ENCODE peak calls at places on chromosomes 6 and 20, in four cellular contexts. X is HepG2, B is K562, N is GM12878. L is an unnamed sample.

GRCh38 chr20:20710847-20711315 is 1.6 kb downstream of the RALGAPA2 start:
- DNase-seq in X (peak; percentile 90), B (peak; percentile 23), N (no peak), L (no peak)

GRCh38 chr6:33599413-33599911 is 19.4 kb upstream of the BAK1 start:
- DNase-seq in B (no peak), X (no peak), N (no peak), L (no peak)

GRCh38 chr20:17651761-17652388 is 30.2 kb downstream of the RRBP1 start:
- DNase-seq in B (no peak), N (no peak), X (no peak), L (no peak)

GRCh38 chr6:140174509-140174908 is 800.1 kb upstream of the CITED2 start:
- DNase-seq in B (no peak), N (no peak), X (no peak), L (no peak)

GRCh38 chr20:34647737-34648136 is 29.2 kb downstream of the PIGU start:
- DNase-seq in N (no peak), X (peak; percentile 60), B (no peak), L (no peak)

GRCh38 chr6:96783307-96783706 is 54.0 kb downstream of the GPR63 start:
- DNase-seq in B (no peak), N (no peak), X (no peak), L (no peak)

GRCh38 chr20:53081916-53082863 is 110.0 kb downstream of the TSHZ2 start:
- DNase-seq in N (no peak), X (peak; percentile 95), B (no peak), L (no peak)

GRCh38 chr6:43744931-43745727 is 24.9 kb upstream of the VEGFA start:
- DNase-seq in X (no peak), B (no peak), N (no peak), L (no peak)

GRCh38 chr6:53464942-53465460 is 79.9 kb downstream of the GCLC start:
- DNase-seq in B (no peak), N (no peak), X (no peak), L (no peak)

GRCh38 chr20:36270744-36271638 is 34.7 kb downstream of the AAR2 start:
- DNase-seq in N (no peak), B (no peak), X (peak; percentile 83), L (peak; percentile 45)

GRCh38 chr20:4246428-4246827 is 231.1 kb upstream of the RNF24 start:
- DNase-seq in B (no peak), N (no peak), X (no peak), L (no peak)
- TF ChIP-seq POLR2AphosphoS5 in B (no peak), N (no peak), X (no peak), L (no peak)

GRCh38 chr6:6971369-6971768 is 136.4 kb upstream of the RREB1 start:
- DNase-seq in B (peak; percentile 44), N (no peak), X (no peak), L (no peak)
- TF ChIP-seq REST in B (no peak), N (no peak), X (no peak), L (no peak)

GRCh38 chr20:31922588-31922987 is 29.3 kb downstream of the PDRG1 start:
- DNase-seq in B (no peak), X (no peak), N (no peak), L (no peak)

GRCh38 chr20:31922181-31922580 is 29.7 kb downstream of the PDRG1 start:
- DNase-seq in X (no peak), B (no peak), N (no peak), L (no peak)

GRCh38 chr20:31918471-31919105 is 33.3 kb downstream of the PDRG1 start:
- DNase-seq in X (no peak), N (no peak), B (no peak), L (no peak)

GRCh38 chr20:31919756-31920155 is 32.1 kb downstream of the PDRG1 start:
- DNase-seq in N (no peak), X (no peak), B (no peak), L (no peak)

GRCh38 chr20:31920275-31920855 is 31.5 kb downstream of the PDRG1 start:
- DNase-seq in B (no peak), X (no peak), N (no peak), L (peak; percentile 32)
- TF ChIP-seq JUNB in B (no peak), X (no peak), N (no peak), L (no peak)

GRCh38 chr6:75481936-75482593 is 11.5 kb downstream of the FILIP1 start:
- DNase-seq in B (no peak), X (no peak), N (no peak), L (no peak)
- TF ChIP-seq POLR2AphosphoS5 in B (no peak), X (no peak), N (no peak), L (no peak)

GRCh38 chr6:85643530-85644373 is 1.1 kb upstream of the SYNCRIP start:
- DNase-seq in X (peak; percentile 85), N (peak; percentile 89), B (peak; percentile 88), L (peak; percentile 88)
- TF ChIP-seq REST in X (no peak), N (peak; percentile 36), B (peak; percentile 26), L (no peak)

DNA sequence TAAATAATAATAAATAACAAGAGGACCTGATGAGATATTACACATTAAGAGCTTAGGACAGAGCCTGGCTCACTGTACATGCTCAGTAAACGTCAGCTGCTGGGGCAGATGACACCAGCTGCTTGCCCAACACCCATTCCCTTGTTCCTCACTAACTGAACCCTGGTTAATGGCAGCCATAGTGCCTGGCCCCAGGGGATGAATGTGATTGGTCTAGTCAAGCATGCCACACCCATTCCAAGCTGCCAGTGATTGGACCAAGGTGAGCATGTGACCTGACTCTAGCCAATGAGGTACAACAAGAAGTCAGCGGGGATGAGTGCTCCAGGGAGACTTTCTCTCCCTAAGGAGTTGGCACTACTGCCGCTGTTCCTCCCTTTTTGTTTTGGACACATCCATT is 85.1 kb upstream of the PTPN1 start:
- DNase-seq in X (peak; percentile 61), B (peak; percentile 62), N (no peak), L (no peak)
- TF ChIP-seq JUNB in X (no peak), B (no peak), N (no peak), L (no peak)

DNA sequence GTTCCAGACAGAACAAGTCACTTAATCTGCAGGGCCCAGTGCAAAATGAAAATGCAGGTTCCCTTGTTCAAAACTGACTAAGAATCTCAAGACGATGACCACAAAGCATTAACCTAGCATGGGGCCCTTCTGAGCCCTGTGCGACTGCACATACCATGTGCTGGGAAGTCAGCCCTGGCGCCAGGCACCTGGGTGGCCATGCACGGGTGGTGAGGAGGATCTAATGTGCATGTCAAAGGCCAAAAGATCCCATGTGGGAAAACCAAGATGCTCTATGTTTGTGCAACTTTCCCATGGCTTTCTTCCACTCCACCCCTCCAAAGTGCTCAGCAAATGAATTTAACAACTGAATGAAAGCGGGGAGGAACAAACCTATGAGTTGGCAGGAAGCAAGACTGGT is 33.5 kb upstream of the NXT1 start:
- DNase-seq in B (no peak), N (no peak), X (no peak), L (no peak)
- TF ChIP-seq POLR2AphosphoS5 in B (no peak), N (no peak), X (no peak), L (no peak)

DNA sequence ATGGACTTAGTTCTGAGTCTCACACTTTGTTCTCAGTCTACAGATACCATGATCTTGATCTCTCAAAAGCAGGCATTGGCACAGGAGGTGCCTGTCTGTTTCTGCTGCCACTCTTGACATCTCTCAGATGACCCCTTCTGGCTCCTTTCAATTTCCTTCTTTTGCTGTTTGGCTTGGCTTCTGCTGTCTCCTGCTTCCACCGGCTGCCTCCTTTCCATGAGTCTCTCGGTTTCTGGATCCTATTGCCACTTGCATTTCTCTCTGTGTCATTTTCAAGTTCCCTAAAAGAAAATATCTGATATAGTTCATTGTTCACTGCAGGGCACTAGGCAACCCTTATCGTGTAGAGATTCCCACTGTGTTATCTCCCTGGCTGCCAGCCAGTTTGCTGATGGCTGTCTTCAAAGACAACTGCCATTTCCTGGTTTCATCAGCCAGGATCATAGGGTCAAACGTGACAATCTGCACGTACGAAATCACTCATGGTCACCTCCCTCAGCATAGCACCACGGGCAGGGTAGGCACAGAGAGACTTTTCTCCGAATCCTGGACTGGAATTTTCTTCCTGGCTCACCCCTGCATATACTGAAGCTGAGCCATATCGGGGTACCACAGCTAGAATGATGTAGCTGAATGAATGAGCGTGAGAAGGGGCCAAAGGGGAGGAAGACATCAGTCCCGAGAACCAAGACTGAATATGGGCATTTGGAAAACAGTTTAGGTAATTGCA is 144.6 kb upstream of the TMEM170B start:
- DNase-seq in B (peak; percentile 32), X (peak; percentile 100), N (no peak), L (no peak)
- TF ChIP-seq REST in B (no peak), X (no peak), N (no peak), L (no peak)

GRCh38 chr6:39226606-39227300 is 2.5 kb downstream of the KCNK5 start:
- DNase-seq in B (no peak), N (no peak), X (no peak), L (no peak)
- TF ChIP-seq JUNB in B (no peak), N (no peak), X (no peak), L (no peak)

L was measured in GM23338.